ENCODE peak calls at places on chromosome 10, in seven cellular contexts. X, E, I, K, N, L and R are unnamed samples.

GRCh38 chr10:125000366-125001312 is 58.7 kb downstream of the ZRANB1 start:
- DNase-seq in X (peak), E (no peak), I (peak), K (no peak), N (no peak), L (peak), R (peak)

GRCh38 chr10:129494740-129495139 is 27.7 kb downstream of the MGMT start:
- DNase-seq in X (no peak), E (no peak), I (no peak), K (no peak), N (no peak), L (no peak), R (no peak)

GRCh38 chr10:28778524-28778923 is 101.2 kb downstream of the BAMBI start:
- DNase-seq in X (peak), E (no peak), I (no peak), K (no peak), N (no peak), L (peak), R (no peak)

GRCh38 chr10:119496282-119496681 is 46.2 kb downstream of the RGS10 start:
- DNase-seq in X (no peak), E (no peak), I (no peak), K (no peak), N (no peak), L (no peak), R (no peak)

GRCh38 chr10:100767428-100767779 is 22.0 kb downstream of the PAX2 start:
- DNase-seq in X (no peak), E (no peak), I (no peak), K (no peak), N (no peak), L (no peak), R (no peak)

GRCh38 chr10:97318772-97319651 is at the start of gene FRAT1:
- DNase-seq in X (peak), E (peak), I (peak), K (peak), N (peak), L (peak), R (peak)

GRCh38 chr10:118845776-118846175 is 91.0 kb upstream of the CACUL1 start:
- DNase-seq in X (no peak), E (no peak), I (no peak), K (no peak), N (no peak), L (no peak), R (no peak)

GRCh38 chr10:116748041-116748440 is 5.7 kb upstream of the HSPA12A start:
- DNase-seq in X (peak), E (no peak), I (no peak), K (no peak), N (no peak), L (peak), R (no peak)

GRCh38 chr10:47047577-47048532 is 136.6 kb downstream of the PTPN20 start:
- DNase-seq in X (peak), E (peak), I (peak), K (peak), N (peak), L (peak), R (peak)

GRCh38 chr10:113320213-113320612 is 232.6 kb upstream of the HABP2 start:
- DNase-seq in X (no peak), E (no peak), I (no peak), K (no peak), N (no peak), L (no peak), R (no peak)

GRCh38 chr10:33336606-33337334 is 2.3 kb upstream of the NRP1 start:
- DNase-seq in X (no peak), E (peak), I (peak), K (peak), N (peak), L (no peak), R (peak)

GRCh38 chr10:22900841-22901601 is 26.8 kb upstream of the ARMC3 start:
- DNase-seq in X (no peak), E (peak), I (no peak), K (no peak), N (peak), L (no peak), R (no peak)

GRCh38 chr10:42955493-42955889 is 121.4 kb upstream of the RET start:
- DNase-seq in X (no peak), E (no peak), I (peak), K (no peak), N (peak), L (no peak), R (peak)

GRCh38 chr10:86671985-86672710 is 3.8 kb downstream of the LDB3 start:
- DNase-seq in X (no peak), E (peak), I (no peak), K (peak), N (peak), L (no peak), R (peak)

GRCh38 chr10:96124230-96125141 is 5.6 kb upstream of the ZNF518A start:
- DNase-seq in X (peak), E (no peak), I (no peak), K (no peak), N (no peak), L (peak), R (no peak)

GRCh38 chr10:111243126-111243525 is 166.3 kb downstream of the ADRA2A start:
- DNase-seq in X (no peak), E (no peak), I (no peak), K (no peak), N (no peak), L (no peak), R (no peak)

GRCh38 chr10:36578306-36578705 is 547.1 kb upstream of the ANKRD30A start:
- DNase-seq in X (peak), E (no peak), I (no peak), K (no peak), N (no peak), L (peak), R (no peak)

GRCh38 chr10:100655760-100656421 is 89.5 kb upstream of the PAX2 start:
- DNase-seq in X (no peak), E (no peak), I (no peak), K (no peak), N (no peak), L (no peak), R (no peak)

GRCh38 chr10:14448197-14448763 is 117.6 kb upstream of the FRMD4A start:
- DNase-seq in X (no peak), E (no peak), I (no peak), K (no peak), N (no peak), L (no peak), R (no peak)

GRCh38 chr10:79390551-79391229 is 43.4 kb downstream of the PPIF start:
- DNase-seq in X (no peak), E (no peak), I (peak), K (peak), N (peak), L (no peak), R (peak)
- TF ChIP-seq CTCF in X (peak), E (no peak), I (peak), K (no peak), N (no peak), L (no peak), R (no peak)

GRCh38 chr10:12022580-12023257 is 19.9 kb downstream of the UPF2 start:
- DNase-seq in X (no peak), E (no peak), I (no peak), K (no peak), N (no peak), L (no peak), R (no peak)
- H3K27ac ChIP-seq in X (no peak), E (no peak), I (no peak), K (no peak), N (no peak), L (no peak), R (no peak)

DNA sequence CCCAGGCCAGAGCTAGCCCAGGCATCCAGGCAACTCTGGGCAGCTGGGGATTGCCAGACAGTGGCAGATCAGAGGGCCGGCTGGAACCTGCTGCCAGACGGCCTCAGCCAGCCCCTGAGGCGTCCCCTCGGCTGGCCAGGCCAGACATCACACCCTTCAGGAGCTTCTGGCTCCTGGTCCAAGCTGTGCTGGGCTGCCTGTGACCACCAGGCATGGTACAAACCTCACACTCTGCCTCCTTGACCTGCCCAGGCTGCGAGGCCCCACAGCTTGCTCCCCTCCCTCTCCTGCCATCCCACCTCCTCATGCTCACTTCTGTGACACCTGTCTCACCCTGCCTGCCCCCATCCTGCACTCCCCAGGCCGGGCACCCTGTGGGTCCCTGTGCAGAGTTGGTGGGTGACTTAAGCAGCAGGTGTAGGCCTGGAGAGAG is 5.7 kb downstream of the DEPP1 start:
- DNase-seq in X (no peak), E (no peak), I (no peak), K (no peak), N (no peak), L (no peak), R (no peak)
- H3K4me3 ChIP-seq in X (no peak), E (no peak), I (no peak), K (no peak), N (no peak), L (no peak), R (no peak)

GRCh38 chr10:21860718-21861117 is 142.8 kb downstream of the DNAJC1 start:
- DNase-seq in X (peak), E (no peak), I (no peak), K (no peak), N (no peak), L (peak), R (no peak)

DNA sequence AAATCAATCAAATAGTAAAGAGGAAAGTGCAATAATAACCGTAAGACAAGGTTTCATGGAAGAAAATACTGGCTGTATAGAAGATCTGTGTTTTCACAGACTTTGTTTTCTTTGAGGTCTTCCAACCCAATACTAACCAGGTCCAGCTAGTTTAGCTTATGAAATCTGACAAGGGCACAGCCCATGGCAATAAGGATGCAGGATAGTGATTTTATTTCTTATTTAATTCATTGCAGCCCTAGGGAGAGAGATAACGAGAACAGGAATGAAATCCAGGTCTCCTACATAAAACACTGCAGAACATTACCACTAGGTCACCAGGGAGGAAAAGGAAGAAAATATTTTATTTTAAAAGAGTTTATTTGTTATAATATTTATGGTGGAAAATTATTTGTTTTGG is 145.1 kb downstream of the DNAJC1 start:
- DNase-seq in X (no peak), E (no peak), I (no peak), K (no peak), N (no peak), L (no peak), R (no peak)
- TF ChIP-seq CTCF in X (no peak), E (no peak), I (no peak), K (no peak), N (no peak), L (no peak), R (no peak)

GRCh38 chr10:73855413-73855812 is 18.9 kb downstream of the CAMK2G start:
- DNase-seq in X (no peak), E (no peak), I (no peak), K (no peak), N (no peak), L (no peak), R (no peak)
- H3K27ac ChIP-seq in X (no peak), E (no peak), I (no peak), K (no peak), N (no peak), L (no peak), R (peak)

GRCh38 chr10:62377026-62377415 is 2.9 kb downstream of the ZNF365 start:
- DNase-seq in X (no peak), E (no peak), I (no peak), K (no peak), N (no peak), L (no peak), R (no peak)
- H3K4me3 ChIP-seq in X (no peak), E (no peak), I (no peak), K (no peak), N (no peak), L (no peak), R (no peak)